ENCODE peak calls at places on chromosome 20, in nine cellular contexts. One of them, this sample, is unnamed. For H3K4me1, the result is how much of the 10 kb centered on the place peaks cover.

GRCh38 chr20:19137641-19138040 is 74.8 kb upstream of the SLC24A3 start:
- DNase-seq in body of pancreas: no peak
- DNase-seq in Peyer's patch: no peak
- DNase-seq in heart left ventricle: no peak
- DNase-seq in left ventricle myocardium inferior: no peak
- DNase-seq in GM23338: no peak
- DNase-seq in GM12878: no peak
- DNase-seq in heart right ventricle: no peak
- DNase-seq in right lobe of liver: no peak
- DNase-seq in this sample: no peak

GRCh38 chr20:49936153-49937022 is at the start of gene RNF114:
- DNase-seq in GM12878: no peak
- DNase-seq in heart left ventricle: peak
- DNase-seq in Peyer's patch: peak
- DNase-seq in right lobe of liver: peak
- DNase-seq in left ventricle myocardium inferior: peak
- DNase-seq in heart right ventricle: peak
- DNase-seq in GM23338: peak
- DNase-seq in body of pancreas: peak
- DNase-seq in this sample: peak

GRCh38 chr20:63565699-63566335 is 8.2 kb downstream of the HELZ2 start:
- DNase-seq in GM12878: no peak
- DNase-seq in GM23338: no peak
- DNase-seq in left ventricle myocardium inferior: no peak
- DNase-seq in heart left ventricle: no peak
- DNase-seq in Peyer's patch: no peak
- DNase-seq in body of pancreas: no peak
- DNase-seq in right lobe of liver: no peak
- DNase-seq in heart right ventricle: no peak
- DNase-seq in this sample: no peak

GRCh38 chr20:4111440-4112411 is 96.4 kb upstream of the RNF24 start:
- DNase-seq in left ventricle myocardium inferior: no peak
- DNase-seq in right lobe of liver: no peak
- DNase-seq in body of pancreas: no peak
- DNase-seq in heart left ventricle: no peak
- DNase-seq in GM23338: no peak
- DNase-seq in GM12878: no peak
- DNase-seq in Peyer's patch: no peak
- DNase-seq in heart right ventricle: no peak
- DNase-seq in this sample: no peak

GRCh38 chr20:25054995-25055629 is 2.8 kb downstream of the ACSS1 start:
- DNase-seq in right lobe of liver: no peak
- DNase-seq in GM12878: no peak
- DNase-seq in body of pancreas: no peak
- DNase-seq in left ventricle myocardium inferior: no peak
- DNase-seq in GM23338: no peak
- DNase-seq in heart right ventricle: no peak
- DNase-seq in Peyer's patch: no peak
- DNase-seq in heart left ventricle: no peak
- DNase-seq in this sample: no peak

GRCh38 chr20:63318391-63319163 is 25.6 kb downstream of the COL20A1 start:
- DNase-seq in Peyer's patch: no peak
- DNase-seq in right lobe of liver: no peak
- DNase-seq in heart left ventricle: peak
- DNase-seq in GM23338: no peak
- DNase-seq in GM12878: no peak
- DNase-seq in left ventricle myocardium inferior: no peak
- DNase-seq in heart right ventricle: no peak
- DNase-seq in body of pancreas: peak
- DNase-seq in this sample: no peak

GRCh38 chr20:37571033-37571432 is 43.4 kb upstream of the BLCAP start:
- DNase-seq in body of pancreas: no peak
- DNase-seq in right lobe of liver: no peak
- DNase-seq in heart right ventricle: no peak
- DNase-seq in GM23338: no peak
- DNase-seq in heart left ventricle: no peak
- DNase-seq in left ventricle myocardium inferior: no peak
- DNase-seq in Peyer's patch: no peak
- DNase-seq in GM12878: no peak
- DNase-seq in this sample: no peak

GRCh38 chr20:23641936-23642751 is 4.4 kb upstream of the CST3 start:
- DNase-seq in body of pancreas: no peak
- DNase-seq in heart right ventricle: no peak
- DNase-seq in GM23338: no peak
- DNase-seq in right lobe of liver: no peak
- DNase-seq in GM12878: no peak
- DNase-seq in Peyer's patch: no peak
- DNase-seq in left ventricle myocardium inferior: no peak
- DNase-seq in heart left ventricle: no peak
- DNase-seq in this sample: no peak

GRCh38 chr20:32682508-32682987 is 8.8 kb upstream of the C20orf203 start:
- DNase-seq in heart right ventricle: no peak
- DNase-seq in GM12878: no peak
- DNase-seq in heart left ventricle: no peak
- DNase-seq in body of pancreas: no peak
- DNase-seq in left ventricle myocardium inferior: no peak
- DNase-seq in right lobe of liver: no peak
- DNase-seq in Peyer's patch: no peak
- DNase-seq in GM23338: no peak
- DNase-seq in this sample: no peak

GRCh38 chr20:62796699-62797491 is 622 bp downstream of the MRGBP start:
- DNase-seq in body of pancreas: no peak
- DNase-seq in heart left ventricle: no peak
- DNase-seq in heart right ventricle: no peak
- DNase-seq in GM12878: no peak
- DNase-seq in right lobe of liver: no peak
- DNase-seq in GM23338: peak
- DNase-seq in Peyer's patch: no peak
- DNase-seq in left ventricle myocardium inferior: no peak
- DNase-seq in this sample: no peak

GRCh38 chr20:62921119-62921687 is 5.1 kb downstream of the DIDO1 start:
- DNase-seq in body of pancreas: peak
- DNase-seq in heart right ventricle: peak
- DNase-seq in left ventricle myocardium inferior: no peak
- DNase-seq in heart left ventricle: no peak
- DNase-seq in GM12878: no peak
- DNase-seq in Peyer's patch: no peak
- DNase-seq in GM23338: peak
- DNase-seq in right lobe of liver: peak
- DNase-seq in this sample: peak

GRCh38 chr20:16803965-16804792 is 56.0 kb downstream of the OTOR start:
- DNase-seq in Peyer's patch: no peak
- DNase-seq in right lobe of liver: peak
- DNase-seq in left ventricle myocardium inferior: peak
- DNase-seq in heart right ventricle: peak
- DNase-seq in GM23338: peak
- DNase-seq in GM12878: no peak
- DNase-seq in body of pancreas: peak
- DNase-seq in heart left ventricle: no peak
- DNase-seq in this sample: no peak

GRCh38 chr20:36342316-36342715 is 36.2 kb downstream of the DLGAP4 start:
- DNase-seq in left ventricle myocardium inferior: no peak
- DNase-seq in GM23338: no peak
- DNase-seq in body of pancreas: no peak
- DNase-seq in heart left ventricle: peak
- DNase-seq in GM12878: no peak
- DNase-seq in heart right ventricle: no peak
- DNase-seq in right lobe of liver: no peak
- DNase-seq in Peyer's patch: no peak
- DNase-seq in this sample: no peak

GRCh38 chr20:8299921-8300320 is 167.9 kb downstream of the PLCB1 start:
- DNase-seq in heart left ventricle: no peak
- DNase-seq in GM12878: no peak
- DNase-seq in right lobe of liver: no peak
- DNase-seq in left ventricle myocardium inferior: no peak
- DNase-seq in heart right ventricle: no peak
- DNase-seq in Peyer's patch: no peak
- DNase-seq in GM23338: no peak
- DNase-seq in body of pancreas: no peak
- DNase-seq in this sample: no peak

GRCh38 chr20:1173698-1174097 is 11.1 kb downstream of the TMEM74B start:
- DNase-seq in Peyer's patch: no peak
- DNase-seq in GM12878: no peak
- DNase-seq in right lobe of liver: no peak
- DNase-seq in left ventricle myocardium inferior: no peak
- DNase-seq in heart right ventricle: no peak
- DNase-seq in heart left ventricle: no peak
- DNase-seq in body of pancreas: no peak
- DNase-seq in GM23338: no peak
- DNase-seq in this sample: no peak

GRCh38 chr20:30484009-30484748 is 773.3 kb upstream of the DEFB115 start:
- DNase-seq in heart left ventricle: no peak
- DNase-seq in left ventricle myocardium inferior: no peak
- DNase-seq in body of pancreas: no peak
- DNase-seq in heart right ventricle: no peak
- DNase-seq in right lobe of liver: no peak
- DNase-seq in Peyer's patch: no peak
- DNase-seq in GM12878: no peak
- DNase-seq in GM23338: no peak
- DNase-seq in this sample: no peak

GRCh38 chr20:1335961-1336698 is 7.2 kb upstream of the SDCBP2 start:
- DNase-seq in Peyer's patch: no peak
- DNase-seq in right lobe of liver: no peak
- DNase-seq in GM12878: no peak
- DNase-seq in body of pancreas: no peak
- DNase-seq in GM23338: no peak
- DNase-seq in heart left ventricle: no peak
- DNase-seq in left ventricle myocardium inferior: no peak
- DNase-seq in heart right ventricle: no peak
- DNase-seq in this sample: no peak

GRCh38 chr20:13142143-13142542 is 78.9 kb upstream of the ISM1 start:
- DNase-seq in heart left ventricle: no peak
- DNase-seq in left ventricle myocardium inferior: no peak
- DNase-seq in right lobe of liver: no peak
- DNase-seq in Peyer's patch: no peak
- DNase-seq in GM12878: no peak
- DNase-seq in GM23338: no peak
- DNase-seq in body of pancreas: no peak
- DNase-seq in heart right ventricle: no peak
- DNase-seq in this sample: no peak

DNA sequence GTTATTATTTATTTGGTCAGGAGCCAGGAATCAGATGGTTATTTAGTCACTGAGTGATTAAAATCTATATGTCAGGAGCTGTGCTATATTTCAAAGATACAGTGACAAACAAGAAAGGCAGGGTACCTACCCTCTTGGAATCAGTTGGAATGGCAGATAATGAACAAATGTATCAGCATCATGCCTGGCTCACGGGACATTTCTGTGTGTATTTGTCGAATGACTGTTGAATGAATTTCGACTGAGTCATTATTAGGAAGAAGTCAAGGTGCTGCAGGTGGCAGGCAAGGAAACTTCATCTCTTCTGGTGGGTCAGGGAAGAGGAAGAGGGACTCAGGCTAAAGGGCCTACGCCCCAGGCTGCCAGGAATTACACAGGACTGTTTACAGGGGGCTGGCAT is 13.6 kb downstream of the PKIG start:
- DNase-seq in right lobe of liver: no peak
- DNase-seq in body of pancreas: no peak
- DNase-seq in Peyer's patch: no peak
- DNase-seq in GM12878: no peak
- DNase-seq in GM23338: no peak
- DNase-seq in heart right ventricle: no peak
- DNase-seq in heart left ventricle: no peak
- DNase-seq in left ventricle myocardium inferior: no peak
- DNase-seq in this sample: no peak
- H3K27ac ChIP-seq in right lobe of liver: no peak
- H3K27ac ChIP-seq in body of pancreas: no peak
- H3K27ac ChIP-seq in Peyer's patch: peak
- H3K27ac ChIP-seq in GM12878: no peak
- H3K27ac ChIP-seq in GM23338: no peak
- H3K27ac ChIP-seq in heart right ventricle: peak
- H3K27ac ChIP-seq in heart left ventricle: peak
- H3K27ac ChIP-seq in left ventricle myocardium inferior: peak
- H3K27ac ChIP-seq in this sample: no peak

GRCh38 chr20:57894522-57894921 is 184.7 kb upstream of the PMEPA1 start:
- DNase-seq in right lobe of liver: no peak
- DNase-seq in GM12878: no peak
- DNase-seq in left ventricle myocardium inferior: no peak
- DNase-seq in GM23338: no peak
- DNase-seq in heart left ventricle: no peak
- DNase-seq in Peyer's patch: no peak
- DNase-seq in body of pancreas: no peak
- DNase-seq in heart right ventricle: no peak
- DNase-seq in this sample: no peak
- H3K4me3 ChIP-seq in right lobe of liver: no peak
- H3K4me3 ChIP-seq in GM12878: no peak
- H3K4me3 ChIP-seq in left ventricle myocardium inferior: no peak
- H3K4me3 ChIP-seq in GM23338: no peak
- H3K4me3 ChIP-seq in heart left ventricle: no peak
- H3K4me3 ChIP-seq in Peyer's patch: no peak
- H3K4me3 ChIP-seq in body of pancreas: no peak
- H3K4me3 ChIP-seq in heart right ventricle: no peak
- H3K4me3 ChIP-seq in this sample: no peak

GRCh38 chr20:34522969-34523871 is 7.0 kb downstream of the DYNLRB1 start:
- DNase-seq in left ventricle myocardium inferior: peak
- DNase-seq in heart left ventricle: no peak
- DNase-seq in GM23338: peak
- DNase-seq in body of pancreas: peak
- DNase-seq in right lobe of liver: no peak
- DNase-seq in Peyer's patch: no peak
- DNase-seq in heart right ventricle: no peak
- DNase-seq in GM12878: no peak
- DNase-seq in this sample: no peak

GRCh38 chr20:34525342-34525708 is 9.1 kb downstream of the DYNLRB1 start:
- DNase-seq in heart left ventricle: no peak
- DNase-seq in right lobe of liver: no peak
- DNase-seq in Peyer's patch: no peak
- DNase-seq in body of pancreas: no peak
- DNase-seq in GM12878: no peak
- DNase-seq in left ventricle myocardium inferior: no peak
- DNase-seq in heart right ventricle: no peak
- DNase-seq in GM23338: no peak
- DNase-seq in this sample: no peak

GRCh38 chr20:34526466-34526865 is 10.2 kb downstream of the DYNLRB1 start:
- DNase-seq in left ventricle myocardium inferior: no peak
- DNase-seq in heart left ventricle: no peak
- DNase-seq in GM12878: no peak
- DNase-seq in right lobe of liver: no peak
- DNase-seq in heart right ventricle: no peak
- DNase-seq in Peyer's patch: no peak
- DNase-seq in GM23338: no peak
- DNase-seq in body of pancreas: no peak
- DNase-seq in this sample: no peak

GRCh38 chr20:34525709-34526416 is 9.6 kb downstream of the DYNLRB1 start:
- DNase-seq in body of pancreas: peak
- DNase-seq in GM23338: no peak
- DNase-seq in heart right ventricle: peak
- DNase-seq in GM12878: no peak
- DNase-seq in Peyer's patch: peak
- DNase-seq in heart left ventricle: peak
- DNase-seq in left ventricle myocardium inferior: peak
- DNase-seq in right lobe of liver: peak
- DNase-seq in this sample: no peak

GRCh38 chr20:34524426-34524825 is 8.2 kb downstream of the DYNLRB1 start:
- DNase-seq in left ventricle myocardium inferior: no peak
- DNase-seq in Peyer's patch: no peak
- DNase-seq in heart right ventricle: no peak
- DNase-seq in body of pancreas: no peak
- DNase-seq in right lobe of liver: no peak
- DNase-seq in heart left ventricle: no peak
- DNase-seq in GM12878: no peak
- DNase-seq in GM23338: no peak
- DNase-seq in this sample: no peak
- H3K4me1 ChIP-seq in left ventricle myocardium inferior: half or more
- H3K4me1 ChIP-seq in Peyer's patch: under half
- H3K4me1 ChIP-seq in heart right ventricle: under half
- H3K4me1 ChIP-seq in body of pancreas: under half
- H3K4me1 ChIP-seq in right lobe of liver: under half
- H3K4me1 ChIP-seq in heart left ventricle: half or more
- H3K4me1 ChIP-seq in GM12878: under half
- H3K4me1 ChIP-seq in GM23338: under half
- H3K4me1 ChIP-seq in this sample: under half

GRCh38 chr20:39225536-39225935 is 263.4 kb downstream of the DHX35 start:
- DNase-seq in heart right ventricle: no peak
- DNase-seq in left ventricle myocardium inferior: no peak
- DNase-seq in GM23338: peak
- DNase-seq in Peyer's patch: no peak
- DNase-seq in right lobe of liver: no peak
- DNase-seq in body of pancreas: no peak
- DNase-seq in heart left ventricle: no peak
- DNase-seq in GM12878: no peak
- DNase-seq in this sample: no peak
- H3K27ac ChIP-seq in heart right ventricle: no peak
- H3K27ac ChIP-seq in left ventricle myocardium inferior: no peak
- H3K27ac ChIP-seq in GM23338: no peak
- H3K27ac ChIP-seq in Peyer's patch: no peak
- H3K27ac ChIP-seq in right lobe of liver: no peak
- H3K27ac ChIP-seq in body of pancreas: no peak
- H3K27ac ChIP-seq in heart left ventricle: no peak
- H3K27ac ChIP-seq in GM12878: no peak
- H3K27ac ChIP-seq in this sample: no peak